ENCODE peak calls at places on chromosomes 12 and 14, in six cellular contexts. One of them, this sample, is unnamed. For H3K4me1, the result is how much of the 10 kb centered on the place peaks cover.

GRCh38 chr12:103884316-103884715 is 43.3 kb upstream of the NT5DC3 start:
- DNase-seq in left ventricle myocardium inferior: no peak
- DNase-seq in neural progenitor cell: peak
- DNase-seq in SK-N-SH: peak
- DNase-seq in cardiac muscle cell: peak
- DNase-seq in effector memory CD4-positive, alpha-beta T cell: no peak
- DNase-seq in this sample: no peak

GRCh38 chr12:45458238-45458637 is 242.3 kb downstream of the ANO6 start:
- DNase-seq in left ventricle myocardium inferior: no peak
- DNase-seq in neural progenitor cell: no peak
- DNase-seq in SK-N-SH: no peak
- DNase-seq in cardiac muscle cell: peak
- DNase-seq in effector memory CD4-positive, alpha-beta T cell: no peak
- DNase-seq in this sample: no peak

GRCh38 chr12:132453361-132454133 is 36.4 kb upstream of the FBRSL1 start:
- DNase-seq in left ventricle myocardium inferior: no peak
- DNase-seq in neural progenitor cell: peak
- DNase-seq in SK-N-SH: no peak
- DNase-seq in cardiac muscle cell: no peak
- DNase-seq in effector memory CD4-positive, alpha-beta T cell: no peak
- DNase-seq in this sample: no peak

GRCh38 chr12:102116392-102116791 is 3.5 kb downstream of the NUP37 start:
- DNase-seq in left ventricle myocardium inferior: no peak
- DNase-seq in neural progenitor cell: no peak
- DNase-seq in SK-N-SH: no peak
- DNase-seq in cardiac muscle cell: no peak
- DNase-seq in effector memory CD4-positive, alpha-beta T cell: no peak
- DNase-seq in this sample: no peak

GRCh38 chr12:27226319-27226984 is 17.6 kb upstream of the STK38L start:
- DNase-seq in left ventricle myocardium inferior: no peak
- DNase-seq in neural progenitor cell: peak
- DNase-seq in SK-N-SH: no peak
- DNase-seq in cardiac muscle cell: no peak
- DNase-seq in effector memory CD4-positive, alpha-beta T cell: no peak
- DNase-seq in this sample: no peak

GRCh38 chr14:36973806-36974442 is 198.5 kb downstream of the SLC25A21 start:
- DNase-seq in left ventricle myocardium inferior: no peak
- DNase-seq in neural progenitor cell: no peak
- DNase-seq in SK-N-SH: no peak
- DNase-seq in cardiac muscle cell: no peak
- DNase-seq in effector memory CD4-positive, alpha-beta T cell: no peak
- DNase-seq in this sample: no peak

GRCh38 chr12:21528953-21529352 is 2.9 kb downstream of the SPX start:
- DNase-seq in left ventricle myocardium inferior: no peak
- DNase-seq in neural progenitor cell: no peak
- DNase-seq in SK-N-SH: no peak
- DNase-seq in cardiac muscle cell: peak
- DNase-seq in effector memory CD4-positive, alpha-beta T cell: no peak
- DNase-seq in this sample: no peak

GRCh38 chr14:31990959-31991541 is 86.1 kb upstream of the ARHGAP5 start:
- DNase-seq in left ventricle myocardium inferior: no peak
- DNase-seq in neural progenitor cell: no peak
- DNase-seq in SK-N-SH: no peak
- DNase-seq in cardiac muscle cell: peak
- DNase-seq in effector memory CD4-positive, alpha-beta T cell: no peak
- DNase-seq in this sample: no peak

GRCh38 chr12:93048646-93049045 is 119.6 kb upstream of the EEA1 start:
- DNase-seq in left ventricle myocardium inferior: no peak
- DNase-seq in neural progenitor cell: no peak
- DNase-seq in SK-N-SH: no peak
- DNase-seq in cardiac muscle cell: no peak
- DNase-seq in effector memory CD4-positive, alpha-beta T cell: no peak
- DNase-seq in this sample: no peak

GRCh38 chr12:63826002-63826585 is 18.4 kb upstream of the SRGAP1 start:
- DNase-seq in left ventricle myocardium inferior: no peak
- DNase-seq in neural progenitor cell: peak
- DNase-seq in SK-N-SH: peak
- DNase-seq in cardiac muscle cell: peak
- DNase-seq in effector memory CD4-positive, alpha-beta T cell: no peak
- DNase-seq in this sample: no peak

GRCh38 chr12:123131879-123132402 is 18.9 kb downstream of the PITPNM2 start:
- DNase-seq in left ventricle myocardium inferior: no peak
- DNase-seq in neural progenitor cell: no peak
- DNase-seq in SK-N-SH: no peak
- DNase-seq in cardiac muscle cell: no peak
- DNase-seq in effector memory CD4-positive, alpha-beta T cell: no peak
- DNase-seq in this sample: peak

GRCh38 chr12:113261847-113262470 is 40.7 kb downstream of the TPCN1 start:
- DNase-seq in left ventricle myocardium inferior: no peak
- DNase-seq in neural progenitor cell: no peak
- DNase-seq in SK-N-SH: no peak
- DNase-seq in cardiac muscle cell: peak
- DNase-seq in effector memory CD4-positive, alpha-beta T cell: no peak
- DNase-seq in this sample: no peak

GRCh38 chr12:6267007-6267721 is 43.3 kb upstream of the PLEKHG6 start:
- DNase-seq in left ventricle myocardium inferior: no peak
- DNase-seq in neural progenitor cell: no peak
- DNase-seq in SK-N-SH: no peak
- DNase-seq in cardiac muscle cell: peak
- DNase-seq in effector memory CD4-positive, alpha-beta T cell: no peak
- DNase-seq in this sample: no peak

GRCh38 chr14:22883191-22883976 is at the start of gene REM2:
- DNase-seq in left ventricle myocardium inferior: no peak
- DNase-seq in neural progenitor cell: peak
- DNase-seq in SK-N-SH: peak
- DNase-seq in cardiac muscle cell: no peak
- DNase-seq in effector memory CD4-positive, alpha-beta T cell: no peak
- DNase-seq in this sample: no peak

GRCh38 chr12:114918535-114919233 is 234.7 kb upstream of the TBX3 start:
- DNase-seq in left ventricle myocardium inferior: no peak
- DNase-seq in neural progenitor cell: no peak
- DNase-seq in SK-N-SH: no peak
- DNase-seq in cardiac muscle cell: peak
- DNase-seq in effector memory CD4-positive, alpha-beta T cell: no peak
- DNase-seq in this sample: no peak

GRCh38 chr12:21745258-21745657 is 29.2 kb downstream of the KCNJ8 start:
- DNase-seq in left ventricle myocardium inferior: no peak
- DNase-seq in neural progenitor cell: no peak
- DNase-seq in SK-N-SH: no peak
- DNase-seq in cardiac muscle cell: no peak
- DNase-seq in effector memory CD4-positive, alpha-beta T cell: no peak
- DNase-seq in this sample: no peak

GRCh38 chr12:71392521-71393145 is 47.0 kb upstream of the LGR5 start:
- DNase-seq in left ventricle myocardium inferior: no peak
- DNase-seq in neural progenitor cell: peak
- DNase-seq in SK-N-SH: peak
- DNase-seq in cardiac muscle cell: peak
- DNase-seq in effector memory CD4-positive, alpha-beta T cell: no peak
- DNase-seq in this sample: peak

GRCh38 chr12:51388066-51388799 is 3.0 kb downstream of the GALNT6 start:
- DNase-seq in left ventricle myocardium inferior: no peak
- DNase-seq in neural progenitor cell: no peak
- DNase-seq in SK-N-SH: peak
- DNase-seq in cardiac muscle cell: peak
- DNase-seq in effector memory CD4-positive, alpha-beta T cell: no peak
- DNase-seq in this sample: no peak

GRCh38 chr14:44396226-44396625 is 110.9 kb downstream of the FSCB start:
- DNase-seq in left ventricle myocardium inferior: no peak
- DNase-seq in neural progenitor cell: no peak
- DNase-seq in SK-N-SH: no peak
- DNase-seq in cardiac muscle cell: no peak
- DNase-seq in effector memory CD4-positive, alpha-beta T cell: no peak
- DNase-seq in this sample: no peak

GRCh38 chr14:81209187-81209836 is 11.4 kb downstream of the GTF2A1 start:
- DNase-seq in left ventricle myocardium inferior: no peak
- DNase-seq in neural progenitor cell: no peak
- DNase-seq in SK-N-SH: no peak
- DNase-seq in cardiac muscle cell: no peak
- DNase-seq in effector memory CD4-positive, alpha-beta T cell: no peak
- DNase-seq in this sample: no peak

GRCh38 chr14:32205984-32206383 is 2.9 kb upstream of the RNU6-8 start:
- DNase-seq in left ventricle myocardium inferior: no peak
- DNase-seq in neural progenitor cell: no peak
- DNase-seq in SK-N-SH: no peak
- DNase-seq in cardiac muscle cell: no peak
- DNase-seq in effector memory CD4-positive, alpha-beta T cell: no peak
- DNase-seq in this sample: peak

GRCh38 chr12:3453947-3454675 is 36.9 kb upstream of the PRMT8 start:
- DNase-seq in left ventricle myocardium inferior: no peak
- DNase-seq in neural progenitor cell: peak
- DNase-seq in SK-N-SH: no peak
- DNase-seq in cardiac muscle cell: peak
- DNase-seq in effector memory CD4-positive, alpha-beta T cell: no peak
- DNase-seq in this sample: peak

GRCh38 chr12:6468283-6468575 is 2.2 kb downstream of the VAMP1 start:
- DNase-seq in left ventricle myocardium inferior: no peak
- DNase-seq in neural progenitor cell: no peak
- DNase-seq in SK-N-SH: no peak
- DNase-seq in cardiac muscle cell: no peak
- DNase-seq in effector memory CD4-positive, alpha-beta T cell: no peak
- DNase-seq in this sample: no peak

GRCh38 chr12:50725011-50725899 is 38.6 kb upstream of the ATF1 start:
- DNase-seq in left ventricle myocardium inferior: no peak
- DNase-seq in neural progenitor cell: no peak
- DNase-seq in SK-N-SH: no peak
- DNase-seq in cardiac muscle cell: peak
- DNase-seq in effector memory CD4-positive, alpha-beta T cell: no peak
- DNase-seq in this sample: no peak

GRCh38 chr12:74980510-74980909 is 229.1 kb downstream of the KCNC2 start:
- DNase-seq in left ventricle myocardium inferior: no peak
- DNase-seq in neural progenitor cell: no peak
- DNase-seq in SK-N-SH: no peak
- DNase-seq in cardiac muscle cell: no peak
- DNase-seq in effector memory CD4-positive, alpha-beta T cell: no peak
- DNase-seq in this sample: no peak

GRCh38 chr12:28235017-28235416 is 44.8 kb downstream of the CCDC91 start:
- DNase-seq in left ventricle myocardium inferior: no peak
- DNase-seq in neural progenitor cell: no peak
- DNase-seq in SK-N-SH: no peak
- DNase-seq in cardiac muscle cell: no peak
- DNase-seq in effector memory CD4-positive, alpha-beta T cell: no peak
- DNase-seq in this sample: no peak

GRCh38 chr12:120845696-120846095 is 58.5 kb downstream of the SPPL3 start:
- DNase-seq in left ventricle myocardium inferior: no peak
- DNase-seq in neural progenitor cell: no peak
- DNase-seq in SK-N-SH: no peak
- DNase-seq in cardiac muscle cell: no peak
- DNase-seq in effector memory CD4-positive, alpha-beta T cell: no peak
- DNase-seq in this sample: no peak

GRCh38 chr12:120847392-120848157 is 56.6 kb downstream of the SPPL3 start:
- DNase-seq in left ventricle myocardium inferior: no peak
- DNase-seq in neural progenitor cell: no peak
- DNase-seq in SK-N-SH: no peak
- DNase-seq in cardiac muscle cell: no peak
- DNase-seq in effector memory CD4-positive, alpha-beta T cell: no peak
- DNase-seq in this sample: no peak

GRCh38 chr12:120844768-120845449 is 59.2 kb downstream of the SPPL3 start:
- DNase-seq in left ventricle myocardium inferior: no peak
- DNase-seq in neural progenitor cell: no peak
- DNase-seq in SK-N-SH: no peak
- DNase-seq in cardiac muscle cell: no peak
- DNase-seq in effector memory CD4-positive, alpha-beta T cell: no peak
- DNase-seq in this sample: no peak

GRCh38 chr12:120844297-120844696 is 59.9 kb downstream of the SPPL3 start:
- DNase-seq in left ventricle myocardium inferior: no peak
- DNase-seq in neural progenitor cell: no peak
- DNase-seq in SK-N-SH: no peak
- DNase-seq in cardiac muscle cell: no peak
- DNase-seq in effector memory CD4-positive, alpha-beta T cell: no peak
- DNase-seq in this sample: no peak

DNA sequence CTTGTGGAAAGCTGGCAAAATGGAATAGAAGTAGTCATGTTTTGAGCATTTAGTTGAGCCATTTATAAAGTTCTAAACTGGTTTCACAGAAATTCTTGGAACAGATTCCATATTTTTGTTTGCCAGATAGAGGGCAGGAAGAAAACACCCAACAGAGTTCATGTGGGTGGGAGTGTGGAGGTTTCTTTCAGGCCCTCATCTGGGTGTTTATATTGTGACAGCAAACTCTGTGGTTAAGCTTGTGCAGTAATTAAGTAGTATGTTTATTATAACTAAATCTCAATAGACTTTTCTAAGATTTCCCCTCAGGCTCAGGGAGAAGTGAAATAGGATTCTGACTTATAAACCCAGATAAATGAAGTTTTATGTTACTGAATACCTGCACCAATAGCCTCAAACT is 57.4 kb downstream of the SPPL3 start:
- DNase-seq in left ventricle myocardium inferior: no peak
- DNase-seq in neural progenitor cell: no peak
- DNase-seq in SK-N-SH: no peak
- DNase-seq in cardiac muscle cell: peak
- DNase-seq in effector memory CD4-positive, alpha-beta T cell: no peak
- DNase-seq in this sample: no peak
- H3K4me1 ChIP-seq in left ventricle myocardium inferior: half or more
- H3K4me1 ChIP-seq in neural progenitor cell: under half
- H3K4me1 ChIP-seq in SK-N-SH: under half
- H3K4me1 ChIP-seq in cardiac muscle cell: half or more
- H3K4me1 ChIP-seq in effector memory CD4-positive, alpha-beta T cell: under half
- H3K4me1 ChIP-seq in this sample: under half

GRCh38 chr14:38762845-38763244 is 340.2 kb downstream of the SEC23A start:
- DNase-seq in left ventricle myocardium inferior: no peak
- DNase-seq in neural progenitor cell: no peak
- DNase-seq in SK-N-SH: no peak
- DNase-seq in cardiac muscle cell: no peak
- DNase-seq in effector memory CD4-positive, alpha-beta T cell: no peak
- DNase-seq in this sample: no peak
- H3K4me1 ChIP-seq in left ventricle myocardium inferior: under half
- H3K4me1 ChIP-seq in neural progenitor cell: under half
- H3K4me1 ChIP-seq in SK-N-SH: under half
- H3K4me1 ChIP-seq in cardiac muscle cell: under half
- H3K4me1 ChIP-seq in effector memory CD4-positive, alpha-beta T cell: under half
- H3K4me1 ChIP-seq in this sample: under half

GRCh38 chr14:51681411-51681810 is 29.7 kb downstream of the FRMD6 start:
- DNase-seq in left ventricle myocardium inferior: no peak
- DNase-seq in neural progenitor cell: no peak
- DNase-seq in SK-N-SH: no peak
- DNase-seq in cardiac muscle cell: no peak
- DNase-seq in effector memory CD4-positive, alpha-beta T cell: no peak
- DNase-seq in this sample: no peak
- H3K4me1 ChIP-seq in left ventricle myocardium inferior: under half
- H3K4me1 ChIP-seq in neural progenitor cell: under half
- H3K4me1 ChIP-seq in SK-N-SH: half or more
- H3K4me1 ChIP-seq in cardiac muscle cell: under half
- H3K4me1 ChIP-seq in effector memory CD4-positive, alpha-beta T cell: under half
- H3K4me1 ChIP-seq in this sample: under half

DNA sequence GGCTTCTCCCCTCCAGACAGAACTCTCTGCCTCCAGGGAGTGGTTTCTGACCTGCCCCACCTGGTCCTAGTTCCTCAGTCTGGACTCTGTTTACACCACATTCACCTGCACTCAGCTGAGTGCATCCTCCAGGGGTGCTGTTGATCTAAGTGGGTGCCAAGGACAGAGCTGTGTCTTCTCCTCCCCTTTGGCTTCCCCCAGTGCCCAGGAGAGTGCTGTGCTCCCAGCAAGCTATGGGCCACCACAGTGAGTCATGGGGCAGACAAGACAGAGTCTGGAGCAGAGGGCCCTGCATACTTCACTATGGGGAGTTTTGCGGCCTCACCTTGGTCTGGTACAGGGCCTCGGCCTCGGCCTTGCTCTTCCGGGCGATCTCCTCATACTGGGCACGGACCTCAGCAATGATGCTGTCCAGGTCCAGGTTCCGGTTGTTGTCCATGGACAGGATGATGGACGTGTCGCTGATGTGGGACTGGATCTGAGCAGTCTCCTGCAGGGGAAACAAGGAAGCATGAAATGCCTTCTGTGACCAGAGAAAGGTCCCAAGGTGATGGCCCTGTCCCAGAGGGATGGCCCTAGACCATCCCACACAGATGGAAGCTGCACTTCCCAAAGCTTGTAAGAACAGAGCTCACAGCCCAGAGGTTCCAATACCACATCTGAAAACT is 4.9 kb downstream of the KRT73 start:
- DNase-seq in left ventricle myocardium inferior: no peak
- DNase-seq in neural progenitor cell: no peak
- DNase-seq in SK-N-SH: no peak
- DNase-seq in cardiac muscle cell: no peak
- DNase-seq in effector memory CD4-positive, alpha-beta T cell: no peak
- DNase-seq in this sample: peak
- H3K4me1 ChIP-seq in left ventricle myocardium inferior: under half
- H3K4me1 ChIP-seq in neural progenitor cell: under half
- H3K4me1 ChIP-seq in SK-N-SH: under half
- H3K4me1 ChIP-seq in cardiac muscle cell: under half
- H3K4me1 ChIP-seq in effector memory CD4-positive, alpha-beta T cell: under half
- H3K4me1 ChIP-seq in this sample: under half